ENCODE peak calls at places on chromosomes 6 and 20, in five cellular contexts. A is activated B cell treated with CpG ODN at 0.5 μM for 24 hours; K is tibial artery; B is HS-5; N is CD4-positive, CD25-positive, alpha-beta regulatory T cell. M is an unnamed sample.

GRCh38 chr6:38638941-38639497 is 710 bp downstream of the BTBD9 start:
- DNase-seq in A (no peak), K (peak), B (no peak), N (peak), M (no peak)

GRCh38 chr20:47568019-47568418 is 66.3 kb downstream of the NCOA3 start:
- DNase-seq in A (no peak), K (no peak), B (peak), N (no peak), M (no peak)

GRCh38 chr20:43539975-43540672 is 18.7 kb upstream of the SGK2 start:
- DNase-seq in A (no peak), K (no peak), B (no peak), N (no peak), M (no peak)

GRCh38 chr6:118223316-118223715 is 316.3 kb downstream of the SLC35F1 start:
- DNase-seq in A (no peak), K (no peak), B (no peak), N (no peak), M (no peak)

GRCh38 chr6:1068068-1068467 is 243.8 kb upstream of the FOXQ1 start:
- DNase-seq in A (no peak), K (no peak), B (no peak), N (no peak), M (no peak)

GRCh38 chr6:148835920-148836441 is 89.2 kb downstream of the UST start:
- DNase-seq in A (no peak), K (no peak), B (peak), N (no peak), M (no peak)

GRCh38 chr20:23641936-23642751 is 4.4 kb upstream of the CST3 start:
- DNase-seq in A (no peak), K (peak), B (peak), N (no peak), M (peak)

GRCh38 chr6:63649269-63649668 is 13.7 kb downstream of the PHF3 start:
- DNase-seq in A (no peak), K (no peak), B (no peak), N (no peak), M (no peak)

GRCh38 chr6:116087437-116088027 is 13.1 kb upstream of the NT5DC1 start:
- DNase-seq in A (peak), K (no peak), B (no peak), N (no peak), M (no peak)

GRCh38 chr6:38876470-38876869 is 161.4 kb downstream of the DNAH8 start:
- DNase-seq in A (no peak), K (no peak), B (no peak), N (no peak), M (no peak)

GRCh38 chr6:141267420-141267819 is 865.3 kb upstream of the GJE1 start:
- DNase-seq in A (no peak), K (no peak), B (no peak), N (no peak), M (no peak)

GRCh38 chr6:140436023-140436811 is 1061.8 kb upstream of the CITED2 start:
- DNase-seq in A (no peak), K (no peak), B (no peak), N (no peak), M (no peak)

GRCh38 chr6:47352169-47352568 is 42.5 kb upstream of the TNFRSF21 start:
- DNase-seq in A (no peak), K (no peak), B (no peak), N (no peak), M (no peak)

GRCh38 chr20:63682384-63683139 is 13.9 kb upstream of the TNFRSF6B start:
- DNase-seq in A (no peak), K (peak), B (peak), N (no peak), M (peak)

GRCh38 chr6:75620387-75621304 is 19.0 kb downstream of the SENP6 start:
- DNase-seq in A (no peak), K (no peak), B (no peak), N (no peak), M (no peak)

GRCh38 chr6:169841907-169842606 is 90.6 kb downstream of the ERMARD start:
- DNase-seq in A (no peak), K (peak), B (no peak), N (no peak), M (no peak)

GRCh38 chr6:130385059-130385695 is 19.4 kb downstream of the TMEM200A start:
- DNase-seq in A (no peak), K (no peak), B (no peak), N (no peak), M (no peak)

GRCh38 chr20:3238616-3239025 is 369 bp downstream of the SLC4A11 start:
- DNase-seq in A (peak), K (no peak), B (no peak), N (peak), M (no peak)

GRCh38 chr6:142773859-142774258 is 171.1 kb downstream of the HIVEP2 start:
- DNase-seq in A (no peak), K (no peak), B (no peak), N (no peak), M (no peak)

GRCh38 chr6:34894693-34895092 is 5.6 kb downstream of the ANKS1A start:
- DNase-seq in A (no peak), K (no peak), B (no peak), N (no peak), M (no peak)

M was measured in gastrocnemius medialis.